ENCODE peak calls at places on chromosomes 3 and 15, in four cellular contexts. One of them, this sample, is unnamed.

GRCh38 chr15:69421498-69421897 is 7.3 kb downstream of the KIF23 start:
- DNase-seq in NCI-H1092: no peak
- DNase-seq in C1 segment of cervical spinal cord: no peak
- DNase-seq in upper lobe of left lung: no peak
- DNase-seq in this sample: no peak

GRCh38 chr15:79966634-79967330 is 4.2 kb downstream of the BCL2A1 start:
- DNase-seq in upper lobe of left lung: peak
- DNase-seq in NCI-H1092: no peak
- DNase-seq in C1 segment of cervical spinal cord: no peak
- DNase-seq in this sample: no peak

GRCh38 chr3:129746629-129747028 is 140.2 kb upstream of the PLXND1 start:
- DNase-seq in NCI-H1092: no peak
- DNase-seq in upper lobe of left lung: peak
- DNase-seq in C1 segment of cervical spinal cord: no peak
- DNase-seq in this sample: no peak

GRCh38 chr3:180048840-180049239 is 12.1 kb upstream of the PEX5L start:
- DNase-seq in C1 segment of cervical spinal cord: no peak
- DNase-seq in NCI-H1092: no peak
- DNase-seq in upper lobe of left lung: no peak
- DNase-seq in this sample: no peak

GRCh38 chr3:56782215-56782614 is 19.5 kb downstream of the ARHGEF3 start:
- DNase-seq in NCI-H1092: no peak
- DNase-seq in C1 segment of cervical spinal cord: no peak
- DNase-seq in upper lobe of left lung: no peak
- DNase-seq in this sample: no peak

GRCh38 chr15:94164202-94164807 is 67.1 kb upstream of the MCTP2 start:
- DNase-seq in NCI-H1092: peak
- DNase-seq in C1 segment of cervical spinal cord: peak
- DNase-seq in upper lobe of left lung: peak
- DNase-seq in this sample: peak

GRCh38 chr3:161171639-161172552 is 49.2 kb upstream of the NMD3 start:
- DNase-seq in upper lobe of left lung: no peak
- DNase-seq in C1 segment of cervical spinal cord: no peak
- DNase-seq in NCI-H1092: no peak
- DNase-seq in this sample: no peak

GRCh38 chr15:68634531-68634930 is 55.7 kb downstream of the CORO2B start:
- DNase-seq in NCI-H1092: no peak
- DNase-seq in upper lobe of left lung: no peak
- DNase-seq in C1 segment of cervical spinal cord: no peak
- DNase-seq in this sample: no peak

GRCh38 chr15:78372880-78373279 is 32.7 kb downstream of the CRABP1 start:
- DNase-seq in C1 segment of cervical spinal cord: no peak
- DNase-seq in upper lobe of left lung: no peak
- DNase-seq in NCI-H1092: no peak
- DNase-seq in this sample: no peak

GRCh38 chr15:72155021-72155621 is 36.9 kb downstream of the SENP8 start:
- DNase-seq in upper lobe of left lung: peak
- DNase-seq in NCI-H1092: peak
- DNase-seq in C1 segment of cervical spinal cord: peak
- DNase-seq in this sample: no peak

GRCh38 chr15:28021281-28022039 is 77.7 kb downstream of the OCA2 start:
- DNase-seq in NCI-H1092: peak
- DNase-seq in upper lobe of left lung: peak
- DNase-seq in C1 segment of cervical spinal cord: peak
- DNase-seq in this sample: peak

GRCh38 chr15:31815411-31816155 is 214.7 kb upstream of the CHRNA7 start:
- DNase-seq in C1 segment of cervical spinal cord: no peak
- DNase-seq in upper lobe of left lung: no peak
- DNase-seq in NCI-H1092: no peak
- DNase-seq in this sample: no peak

GRCh38 chr3:56089739-56090138 is 378.5 kb downstream of the ERC2 start:
- DNase-seq in C1 segment of cervical spinal cord: no peak
- DNase-seq in NCI-H1092: no peak
- DNase-seq in upper lobe of left lung: no peak
- DNase-seq in this sample: no peak

GRCh38 chr3:105473521-105474223 is 107.0 kb downstream of the ALCAM start:
- DNase-seq in NCI-H1092: no peak
- DNase-seq in C1 segment of cervical spinal cord: no peak
- DNase-seq in upper lobe of left lung: no peak
- DNase-seq in this sample: no peak

GRCh38 chr3:105610473-105610872 is 243.8 kb downstream of the ALCAM start:
- DNase-seq in NCI-H1092: no peak
- DNase-seq in upper lobe of left lung: no peak
- DNase-seq in C1 segment of cervical spinal cord: no peak
- DNase-seq in this sample: no peak

GRCh38 chr3:149042766-149043386 is 43.5 kb downstream of the HLTF start:
- DNase-seq in NCI-H1092: no peak
- DNase-seq in C1 segment of cervical spinal cord: no peak
- DNase-seq in upper lobe of left lung: no peak
- DNase-seq in this sample: no peak

GRCh38 chr3:152556731-152557254 is 278.1 kb upstream of the P2RY1 start:
- DNase-seq in NCI-H1092: no peak
- DNase-seq in upper lobe of left lung: no peak
- DNase-seq in C1 segment of cervical spinal cord: no peak
- DNase-seq in this sample: no peak

This sample was measured in DND-41.